ENCODE peak calls at places on chromosomes 1 and 21, in nine cellular contexts. N, K, I, Q, T, L, V, R and P are unnamed samples. For H3K9me3, the result is how much of the 10 kb centered on the place peaks cover.

GRCh38 chr1:200267937-200268336 is 141.9 kb downstream of the ZNF281 start:
- DNase-seq in L (no peak), K (no peak), T (no peak), Q (no peak), N (no peak), V (no peak), I (no peak), R (no peak), P (no peak)

GRCh38 chr21:28253378-28253777 is 739.3 kb downstream of the LTN1 start:
- DNase-seq in T (no peak), L (peak), I (peak), V (peak), R (peak), Q (peak), K (no peak), N (no peak), P (no peak)

GRCh38 chr1:165824269-165824643 is 3.2 kb upstream of the UCK2 start:
- DNase-seq in R (no peak), V (no peak), L (no peak), N (no peak), T (no peak), K (no peak), I (peak), Q (no peak), P (no peak)

GRCh38 chr1:15706751-15707150 is 22.6 kb downstream of the PLEKHM2 start:
- DNase-seq in R (no peak), N (no peak), Q (no peak), I (no peak), V (no peak), L (no peak), K (no peak), T (no peak), P (no peak)

GRCh38 chr21:44518684-44519083 is 21.3 kb downstream of the KRTAP10-1 start:
- DNase-seq in I (no peak), N (no peak), L (no peak), K (no peak), T (no peak), Q (no peak), R (no peak), V (no peak), P (no peak)

GRCh38 chr1:206106328-206107167 is 10.6 kb downstream of the AVPR1B start:
- DNase-seq in N (peak), K (peak), I (peak), R (peak), V (peak), L (peak), T (peak), Q (peak), P (peak)

GRCh38 chr1:32900956-32901822 is at the start of gene TMEM54:
- DNase-seq in I (peak), L (peak), Q (peak), K (peak), N (no peak), V (no peak), R (peak), T (no peak), P (peak)

GRCh38 chr1:201877877-201878339 is 10.8 kb upstream of the SHISA4 start:
- DNase-seq in Q (peak), T (peak), R (peak), L (peak), N (peak), K (peak), V (peak), I (peak), P (peak)

GRCh38 chr1:14294006-14294405 is 304.5 kb upstream of the KAZN start:
- DNase-seq in L (no peak), N (no peak), R (no peak), K (no peak), V (no peak), Q (no peak), T (no peak), I (no peak), P (no peak)

GRCh38 chr1:220012259-220012658 is 34.0 kb downstream of the EPRS1 start:
- DNase-seq in I (peak), Q (no peak), V (peak), K (no peak), T (no peak), N (no peak), L (peak), R (peak), P (no peak)

GRCh38 chr1:153728305-153729066 is 636 bp downstream of the INTS3 start:
- DNase-seq in R (peak), T (peak), K (peak), L (peak), Q (peak), I (peak), V (peak), N (peak), P (peak)

GRCh38 chr1:163104405-163105099 is 35.4 kb downstream of the RGS4 start:
- DNase-seq in K (no peak), I (no peak), Q (no peak), N (no peak), L (no peak), V (peak), R (no peak), T (no peak), P (no peak)

GRCh38 chr1:157040802-157041201 is 4.7 kb downstream of the ARHGEF11 start:
- DNase-seq in I (peak), R (peak), V (peak), K (no peak), T (no peak), N (no peak), L (peak), Q (no peak), P (no peak)

GRCh38 chr1:67535474-67535873 is 105.3 kb upstream of the SERBP1 start:
- DNase-seq in T (peak), N (peak), V (peak), K (peak), L (peak), R (peak), Q (peak), I (peak), P (peak)

GRCh38 chr1:203628997-203629508 is 2.4 kb downstream of the ATP2B4 start:
- DNase-seq in N (no peak), L (no peak), Q (no peak), I (peak), T (no peak), R (no peak), K (no peak), V (no peak), P (no peak)

GRCh38 chr1:60274422-60275419 is 201.2 kb upstream of the C1orf87 start:
- DNase-seq in T (no peak), K (no peak), L (peak), V (no peak), R (no peak), I (no peak), N (no peak), Q (no peak), P (no peak)

GRCh38 chr1:163528710-163529348 is 207.1 kb downstream of the NUF2 start:
- DNase-seq in R (peak), K (peak), I (peak), L (peak), N (peak), Q (peak), V (peak), T (no peak), P (peak)

GRCh38 chr1:98019747-98020146 is 98.9 kb upstream of the DPYD start:
- DNase-seq in L (no peak), V (no peak), T (no peak), K (no peak), R (peak), N (no peak), I (no peak), Q (no peak), P (no peak)

GRCh38 chr21:43305336-43305665 is 121.6 kb downstream of the SIK1 start:
- DNase-seq in V (no peak), Q (no peak), L (no peak), N (no peak), T (no peak), R (no peak), K (no peak), I (no peak), P (no peak)

GRCh38 chr1:62045579-62045978 is 149.1 kb upstream of the L1TD1 start:
- DNase-seq in V (peak), K (no peak), L (no peak), T (no peak), N (no peak), I (no peak), R (no peak), Q (peak), P (no peak)

GRCh38 chr1:59768752-59769411 is 45.9 kb upstream of the HOOK1 start:
- DNase-seq in Q (peak), K (no peak), L (no peak), N (peak), I (no peak), V (no peak), R (no peak), T (no peak), P (no peak)

GRCh38 chr1:112729909-112730308 is 14.8 kb upstream of the PPM1J start:
- DNase-seq in Q (no peak), T (no peak), V (no peak), R (no peak), I (no peak), K (no peak), N (no peak), L (no peak), P (no peak)

GRCh38 chr1:67347688-67348472 is 40.2 kb downstream of the IL12RB2 start:
- DNase-seq in T (peak), R (peak), K (peak), I (peak), V (peak), N (peak), L (peak), Q (peak), P (peak)

GRCh38 chr1:162725301-162725834 is 65.1 kb upstream of the HSD17B7 start:
- DNase-seq in L (no peak), V (no peak), I (peak), Q (no peak), T (no peak), K (no peak), R (peak), N (no peak), P (no peak)

GRCh38 chr1:184624051-184624450 is 130.6 kb downstream of the EDEM3 start:
- DNase-seq in R (peak), T (no peak), V (no peak), L (no peak), I (no peak), K (no peak), Q (peak), N (no peak), P (no peak)

GRCh38 chr1:82337635-82338034 is 536.9 kb downstream of the ADGRL2 start:
- DNase-seq in T (no peak), R (no peak), N (no peak), L (no peak), Q (no peak), K (no peak), V (no peak), I (no peak), P (no peak)

GRCh38 chr21:38420140-38420539 is 78.1 kb downstream of the ERG start:
- DNase-seq in Q (no peak), L (no peak), I (no peak), V (no peak), T (no peak), N (no peak), K (no peak), R (no peak), P (no peak)

GRCh38 chr1:87224209-87224608 is 104.5 kb upstream of the LMO4 start:
- DNase-seq in N (no peak), V (peak), T (peak), R (peak), Q (peak), L (peak), I (peak), K (no peak), P (no peak)

GRCh38 chr1:239112092-239112491 is 274.3 kb upstream of the CHRM3 start:
- DNase-seq in L (no peak), K (no peak), T (no peak), Q (no peak), I (no peak), V (no peak), R (no peak), N (no peak), P (peak)

GRCh38 chr1:6958407-6958806 is 173.2 kb downstream of the CAMTA1 start:
- DNase-seq in R (no peak), V (no peak), L (peak), Q (no peak), N (no peak), I (no peak), T (no peak), K (no peak), P (no peak)

GRCh38 chr1:203607169-203607873 is 19.3 kb upstream of the ATP2B4 start:
- DNase-seq in K (no peak), Q (peak), V (peak), R (peak), N (no peak), L (peak), I (peak), T (peak), P (peak)

GRCh38 chr1:31923905-31924304 is 14.3 kb downstream of the PTP4A2 start:
- DNase-seq in Q (no peak), R (no peak), T (no peak), V (no peak), L (no peak), K (no peak), I (no peak), N (no peak), P (no peak)

GRCh38 chr1:224183591-224184312 is 712 bp downstream of the DEGS1 start:
- DNase-seq in I (peak), K (peak), L (peak), T (peak), Q (peak), V (peak), R (peak), N (peak), P (peak)

GRCh38 chr1:91742848-91743292 is 143.1 kb downstream of the TGFBR3 start:
- DNase-seq in Q (peak), V (peak), T (no peak), L (peak), K (no peak), N (no peak), R (peak), I (peak), P (no peak)

GRCh38 chr1:44318097-44319088 is 36.7 kb downstream of the ERI3 start:
- DNase-seq in K (peak), L (peak), I (peak), R (peak), Q (peak), V (no peak), N (peak), T (no peak), P (peak)

GRCh38 chr1:1435911-1436633 is 582 bp downstream of the VWA1 start:
- DNase-seq in Q (no peak), I (no peak), T (no peak), N (no peak), L (no peak), V (no peak), K (no peak), R (no peak), P (no peak)

GRCh38 chr21:46608672-46609111 is 3.8 kb upstream of the S100B start:
- DNase-seq in L (no peak), N (no peak), I (no peak), T (no peak), K (no peak), R (no peak), Q (no peak), V (no peak), P (no peak)

GRCh38 chr21:35933466-35933865 is 126.9 kb downstream of the SETD4 start:
- DNase-seq in L (peak), R (peak), I (peak), N (no peak), V (peak), Q (peak), K (peak), T (no peak), P (peak)

GRCh38 chr21:26844258-26845065 is 747 bp downstream of the ADAMTS1 start:
- DNase-seq in K (peak), Q (peak), T (no peak), L (peak), N (no peak), V (peak), R (peak), I (peak), P (peak)

GRCh38 chr1:5428391-5428790 is 563.8 kb downstream of the NPHP4 start:
- DNase-seq in K (no peak), N (no peak), V (no peak), I (no peak), L (no peak), R (no peak), Q (no peak), T (peak), P (no peak)

GRCh38 chr1:5423109-5423508 is 569.1 kb downstream of the NPHP4 start:
- DNase-seq in Q (no peak), N (no peak), T (peak), L (no peak), I (no peak), V (no peak), K (no peak), R (no peak), P (peak)

GRCh38 chr1:5424802-5425201 is 567.4 kb downstream of the NPHP4 start:
- DNase-seq in L (no peak), I (no peak), R (peak), K (peak), N (no peak), Q (peak), V (no peak), T (peak), P (no peak)

GRCh38 chr1:5427026-5427613 is 565.1 kb downstream of the NPHP4 start:
- DNase-seq in L (no peak), R (no peak), K (peak), V (no peak), N (no peak), Q (no peak), I (no peak), T (no peak), P (no peak)

GRCh38 chr1:5425304-5425703 is 566.9 kb downstream of the NPHP4 start:
- DNase-seq in L (no peak), I (no peak), Q (no peak), K (peak), R (no peak), N (no peak), V (no peak), T (no peak), P (no peak)
- H3K9me3 ChIP-seq in L (under half), I (under half), Q (under half), K (under half), R (under half), N (under half), V (under half), T (under half), P (under half)

DNA sequence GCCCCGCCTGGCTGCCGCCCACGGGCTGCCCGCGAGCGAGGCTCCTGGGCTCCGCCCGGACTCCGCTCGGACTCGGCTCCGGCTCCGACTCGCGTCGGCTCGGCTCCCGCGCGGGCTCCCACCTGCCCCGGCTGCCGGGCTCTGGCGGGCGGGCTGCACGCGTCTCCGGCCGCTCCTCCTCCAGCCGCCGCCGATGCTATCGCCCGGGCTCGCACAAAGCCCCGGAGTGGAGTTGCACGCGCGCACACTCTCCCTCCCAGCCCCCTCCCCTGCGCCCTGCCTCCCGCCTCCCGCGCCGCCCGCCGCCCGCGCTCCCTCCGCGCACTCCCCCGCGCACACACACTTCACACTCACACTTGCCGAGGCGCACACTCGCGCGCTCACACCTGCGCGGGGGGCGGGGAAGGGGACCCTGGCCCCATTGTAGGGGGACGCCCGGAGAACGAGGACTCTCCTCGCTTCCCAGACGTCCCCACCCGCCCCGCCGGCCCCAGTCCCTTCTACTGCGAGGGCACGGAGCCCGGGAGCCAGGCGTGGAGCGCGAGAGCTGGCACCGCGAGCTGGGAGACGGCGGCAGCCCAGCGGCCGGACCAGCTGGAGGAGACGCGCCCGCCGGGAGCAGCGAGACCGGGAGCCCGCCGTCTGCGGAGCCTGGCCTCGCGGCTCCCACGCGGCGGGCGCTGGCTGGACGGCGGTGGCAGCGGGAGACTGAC is at the start of gene GRIK3:
- DNase-seq in T (no peak), V (no peak), Q (no peak), I (peak), N (no peak), R (no peak), L (no peak), K (peak), P (peak)
- TF ChIP-seq EZH2 in T (no peak), V (peak), Q (no peak), I (no peak), N (no peak), R (no peak), L (no peak), K (no peak), P (no peak)

DNA sequence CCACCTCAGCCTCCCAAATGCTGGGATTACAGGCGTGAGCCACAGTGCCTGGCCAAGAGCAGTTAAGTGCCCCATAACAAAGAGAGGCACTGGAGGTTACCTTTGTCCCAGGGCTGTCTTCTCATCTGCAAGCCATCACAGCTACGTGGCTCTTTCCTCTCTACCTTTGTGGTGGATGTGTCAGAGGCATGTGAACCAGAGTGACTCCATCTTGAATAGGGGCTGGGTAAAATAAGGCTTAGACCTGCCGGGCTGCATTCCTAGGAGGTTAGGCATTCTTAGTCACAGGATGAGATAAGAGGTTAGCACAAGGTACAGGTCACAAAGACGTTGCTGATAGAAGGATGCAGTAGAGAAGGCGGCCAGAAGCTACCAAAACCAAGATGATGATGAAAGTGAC is 59.4 kb upstream of the POU2F1 start:
- DNase-seq in I (no peak), K (no peak), V (no peak), L (no peak), Q (peak), N (no peak), R (peak), T (peak), P (no peak)
- H3K4me2 ChIP-seq in I (no peak), K (no peak), V (no peak), L (no peak), Q (no peak), N (no peak), R (no peak), T (peak), P (no peak)

GRCh38 chr1:2893473-2894120 is 92.1 kb upstream of the TTC34 start:
- DNase-seq in T (no peak), R (no peak), V (no peak), K (no peak), I (no peak), N (no peak), L (no peak), Q (no peak), P (no peak)

GRCh38 chr1:2894381-2895041 is 93.0 kb upstream of the TTC34 start:
- DNase-seq in N (no peak), T (no peak), Q (no peak), R (no peak), K (no peak), L (no peak), I (no peak), V (no peak), P (no peak)

GRCh38 chr1:2896824-2897223 is 95.3 kb upstream of the TTC34 start:
- DNase-seq in K (no peak), V (no peak), Q (no peak), T (no peak), I (no peak), R (no peak), N (no peak), L (no peak), P (no peak)
- H3K9me3 ChIP-seq in K (under half), V (under half), Q (under half), T (under half), I (under half), R (under half), N (under half), L (under half), P (under half)

DNA sequence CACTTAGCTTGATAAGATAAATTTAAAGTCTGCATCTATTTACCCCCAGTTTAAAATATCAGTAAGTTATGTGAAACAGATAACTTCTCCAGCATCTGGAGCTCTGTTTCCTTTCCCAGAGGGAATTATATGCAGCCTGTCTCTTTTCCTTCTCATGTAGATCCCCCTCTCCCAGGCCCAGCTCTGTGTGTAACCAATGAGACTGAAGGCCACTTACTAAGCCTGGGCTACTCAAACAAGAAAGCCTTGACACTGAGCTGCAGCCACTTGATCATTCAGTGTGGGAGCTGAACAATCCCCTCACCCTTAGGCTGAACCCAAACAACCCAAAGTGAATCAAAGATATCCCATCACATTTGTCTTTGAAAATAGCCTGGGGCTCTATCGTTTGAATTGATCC is 383.9 kb downstream of the TGFB2 start:
- DNase-seq in Q (no peak), R (no peak), K (no peak), I (no peak), T (no peak), L (no peak), V (no peak), N (no peak), P (no peak)
- TF ChIP-seq EZH2 in Q (no peak), R (no peak), K (no peak), I (no peak), T (no peak), L (no peak), V (no peak), N (no peak), P (no peak)